ENCODE peak calls at places on chromosome 18, in five cellular contexts. T is A549; G is stimulated activated CD4-positive, alpha-beta T cell treated with anti-CD3 and anti-CD28 coated beads, Interleukin-4, amount 100 ng/mL, for 48 hours; C is AG20443; D is neuronal stem cell. B is an unnamed sample.

GRCh38 chr18:48119204-48119603 is 188.7 kb upstream of the SMAD2 start:
- DNase-seq in T (no peak), G (no peak), C (no peak), D (no peak), B (no peak)

GRCh38 chr18:35131387-35132283 is 90.4 kb downstream of the MAPRE2 start:
- DNase-seq in T (no peak), G (no peak), C (no peak), D (no peak), B (no peak)

GRCh38 chr18:74804677-74805076 is 207.0 kb downstream of the ZNF407 start:
- DNase-seq in T (no peak), G (no peak), C (no peak), D (no peak), B (no peak)

GRCh38 chr18:8235916-8236315 is 373.3 kb upstream of the RAB12 start:
- DNase-seq in T (no peak), G (no peak), C (no peak), D (no peak), B (no peak)

GRCh38 chr18:48882379-48882778 is 68.4 kb downstream of the SMAD7 start:
- DNase-seq in T (no peak), G (no peak), C (no peak), D (no peak), B (no peak)

GRCh38 chr18:56990678-56991077 is 156.2 kb upstream of the BOD1L2 start:
- DNase-seq in T (no peak), G (no peak), C (no peak), D (no peak), B (no peak)

GRCh38 chr18:32287249-32287648 is 97.4 kb downstream of the MEP1B start:
- DNase-seq in T (no peak), G (no peak), C (no peak), D (no peak), B (no peak)

GRCh38 chr18:40708726-40709125 is 1246.3 kb upstream of the PIK3C3 start:
- DNase-seq in T (no peak), G (no peak), C (no peak), D (no peak), B (no peak)

GRCh38 chr18:32576296-32576916 is 105.7 kb upstream of the GAREM1 start:
- DNase-seq in T (no peak), G (no peak), C (no peak), D (peak), B (no peak)

GRCh38 chr18:48871391-48872166 is 79.2 kb downstream of the SMAD7 start:
- DNase-seq in T (no peak), G (no peak), C (no peak), D (no peak), B (no peak)

GRCh38 chr18:37425182-37425581 is 140.4 kb downstream of the CELF4 start:
- DNase-seq in T (no peak), G (no peak), C (no peak), D (no peak), B (no peak)

GRCh38 chr18:74906189-74906588 is 302.8 kb downstream of the PTGR3 start:
- DNase-seq in T (no peak), G (no peak), C (no peak), D (no peak), B (no peak)

GRCh38 chr18:3468066-3468705 is 18.2 kb downstream of the TGIF1 start:
- DNase-seq in T (no peak), G (no peak), C (no peak), D (no peak), B (no peak)

GRCh38 chr18:27599202-27599829 is 414.2 kb upstream of the CHST9 start:
- DNase-seq in T (peak), G (no peak), C (peak), D (peak), B (no peak)

GRCh38 chr18:70181015-70181414 is 24.5 kb downstream of the RTTN start:
- DNase-seq in T (peak), G (no peak), C (peak), D (no peak), B (no peak)

GRCh38 chr18:43587538-43588153 is 310.4 kb upstream of the SYT4 start:
- DNase-seq in T (no peak), G (no peak), C (peak), D (peak), B (no peak)

GRCh38 chr18:9048808-9049494 is 53.5 kb upstream of the NDUFV2 start:
- DNase-seq in T (no peak), G (no peak), C (no peak), D (no peak), B (no peak)

GRCh38 chr18:5197461-5197860 is 404 bp upstream of the AKAIN1 start:
- DNase-seq in T (no peak), G (no peak), C (no peak), D (no peak), B (no peak)

GRCh38 chr18:7600036-7600435 is 32.9 kb downstream of the PTPRM start:
- DNase-seq in T (no peak), G (no peak), C (no peak), D (no peak), B (no peak)

GRCh38 chr18:10926565-10927194 is 222.7 kb downstream of the PIEZO2 start:
- DNase-seq in T (no peak), G (no peak), C (peak), D (no peak), B (no peak)

GRCh38 chr18:13302611-13303267 is 84.2 kb downstream of the LDLRAD4 start:
- DNase-seq in T (no peak), G (no peak), C (no peak), D (no peak), B (no peak)

GRCh38 chr18:24446453-24446852 is 14.0 kb upstream of the HRH4 start:
- DNase-seq in T (no peak), G (no peak), C (no peak), D (no peak), B (no peak)

GRCh38 chr18:38751897-38752296 is 1186.3 kb upstream of the CELF4 start:
- DNase-seq in T (no peak), G (no peak), C (no peak), D (no peak), B (no peak)

GRCh38 chr18:2441544-2441943 is 129.8 kb downstream of the METTL4 start:
- DNase-seq in T (no peak), G (no peak), C (peak), D (no peak), B (no peak)

GRCh38 chr18:3395466-3395865 is 54.5 kb upstream of the TGIF1 start:
- DNase-seq in T (no peak), G (no peak), C (no peak), D (no peak), B (no peak)

GRCh38 chr18:50094221-50094773 is 100.7 kb downstream of the MYO5B start:
- DNase-seq in T (no peak), G (no peak), C (no peak), D (no peak), B (no peak)